ENCODE peak calls at places on chromosomes 2 and 18, in nine cellular contexts. E, M, T, L, D, V, X, Y and W are unnamed samples.

GRCh38 chr2:46798998-46799698 is 116.5 kb downstream of the MCFD2 start:
- DNase-seq in E (no peak), M (no peak), T (no peak), L (peak), D (no peak), V (no peak), X (no peak), Y (no peak), W (peak)

GRCh38 chr2:238151628-238152235 is 7.0 kb upstream of the ERFE start:
- DNase-seq in E (no peak), M (no peak), T (no peak), L (no peak), D (no peak), V (no peak), X (no peak), Y (no peak), W (no peak)

GRCh38 chr18:4270016-4270415 is 185.1 kb downstream of the DLGAP1 start:
- DNase-seq in E (no peak), M (no peak), T (no peak), L (no peak), D (no peak), V (no peak), X (no peak), Y (no peak), W (no peak)

GRCh38 chr18:78085241-78086185 is 835.9 kb downstream of the GALR1 start:
- DNase-seq in E (no peak), M (no peak), T (no peak), L (no peak), D (no peak), V (no peak), X (no peak), Y (no peak), W (no peak)

GRCh38 chr2:111095426-111095825 is 25.3 kb upstream of the BCL2L11 start:
- DNase-seq in E (no peak), M (no peak), T (no peak), L (no peak), D (no peak), V (no peak), X (no peak), Y (no peak), W (no peak)

GRCh38 chr2:237291138-237291792 is 122.7 kb downstream of the COL6A3 start:
- DNase-seq in E (peak), M (no peak), T (peak), L (peak), D (peak), V (no peak), X (peak), Y (peak), W (peak)

GRCh38 chr2:164538250-164538866 is 82.9 kb downstream of the GRB14 start:
- DNase-seq in E (peak), M (no peak), T (peak), L (peak), D (no peak), V (peak), X (peak), Y (peak), W (peak)

GRCh38 chr18:13612111-13612997 is 114.0 kb downstream of the FAM210A start:
- DNase-seq in E (no peak), M (peak), T (no peak), L (no peak), D (peak), V (no peak), X (no peak), Y (no peak), W (no peak)

GRCh38 chr2:34831096-34831495 is 1232.0 kb upstream of the FAM98A start:
- DNase-seq in E (no peak), M (no peak), T (no peak), L (no peak), D (no peak), V (no peak), X (no peak), Y (no peak), W (no peak)

GRCh38 chr2:23385351-23385747 is 370 bp downstream of the KLHL29 start:
- DNase-seq in E (no peak), M (no peak), T (peak), L (peak), D (peak), V (no peak), X (no peak), Y (peak), W (no peak)

GRCh38 chr2:229511524-229511923 is 202.8 kb downstream of the DNER start:
- DNase-seq in E (no peak), M (no peak), T (no peak), L (peak), D (no peak), V (no peak), X (no peak), Y (no peak), W (no peak)

GRCh38 chr2:176805345-176805744 is 407.2 kb upstream of the HNRNPA3 start:
- DNase-seq in E (no peak), M (no peak), T (no peak), L (no peak), D (no peak), V (no peak), X (no peak), Y (no peak), W (no peak)

GRCh38 chr2:180225118-180225517 is 218.0 kb upstream of the CWC22 start:
- DNase-seq in E (no peak), M (no peak), T (no peak), L (no peak), D (no peak), V (no peak), X (no peak), Y (no peak), W (no peak)

GRCh38 chr2:235026137-235026536 is 74.3 kb downstream of the SH3BP4 start:
- DNase-seq in E (peak), M (no peak), T (peak), L (peak), D (peak), V (no peak), X (peak), Y (peak), W (peak)

GRCh38 chr2:96866586-96866985 is 3.3 kb downstream of the SEMA4C start:
- DNase-seq in E (no peak), M (no peak), T (no peak), L (no peak), D (no peak), V (no peak), X (no peak), Y (no peak), W (no peak)

GRCh38 chr2:239189711-239190131 is 211.1 kb downstream of the HDAC4 start:
- DNase-seq in E (no peak), M (no peak), T (no peak), L (no peak), D (peak), V (no peak), X (no peak), Y (no peak), W (no peak)

GRCh38 chr18:23828426-23828825 is 139.2 kb downstream of the LAMA3 start:
- DNase-seq in E (peak), M (peak), T (peak), L (peak), D (no peak), V (no peak), X (peak), Y (peak), W (peak)

GRCh38 chr2:240460781-240461431 is 25.4 kb downstream of the GPC1 start:
- DNase-seq in E (no peak), M (no peak), T (no peak), L (no peak), D (peak), V (no peak), X (no peak), Y (no peak), W (no peak)

GRCh38 chr2:120177011-120177621 is 46.1 kb downstream of the TMEM185B start:
- DNase-seq in E (no peak), M (peak), T (no peak), L (no peak), D (peak), V (no peak), X (no peak), Y (peak), W (no peak)

GRCh38 chr2:42965196-42965595 is 172.8 kb upstream of the HAAO start:
- DNase-seq in E (no peak), M (no peak), T (peak), L (peak), D (no peak), V (no peak), X (no peak), Y (no peak), W (no peak)

GRCh38 chr2:20868377-20868776 is 45.5 kb upstream of the LDAH start:
- DNase-seq in E (no peak), M (no peak), T (no peak), L (no peak), D (no peak), V (no peak), X (no peak), Y (peak), W (no peak)

GRCh38 chr18:13218376-13219011 is at the start of gene LDLRAD4:
- DNase-seq in E (no peak), M (no peak), T (no peak), L (no peak), D (peak), V (peak), X (no peak), Y (no peak), W (peak)

GRCh38 chr2:3300224-3300623 is 77.4 kb downstream of the EIPR1 start:
- DNase-seq in E (no peak), M (no peak), T (no peak), L (no peak), D (no peak), V (no peak), X (no peak), Y (no peak), W (no peak)

GRCh38 chr2:44774826-44775492 is 166.5 kb upstream of the SIX3 start:
- DNase-seq in E (no peak), M (no peak), T (no peak), L (no peak), D (no peak), V (no peak), X (no peak), Y (no peak), W (no peak)

GRCh38 chr18:26085056-26085455 is 5.4 kb downstream of the SS18 start:
- DNase-seq in E (no peak), M (no peak), T (peak), L (no peak), D (no peak), V (no peak), X (no peak), Y (no peak), W (no peak)
- H3K4me3 ChIP-seq in E (no peak), M (no peak), T (no peak), L (no peak), D (no peak), V (no peak), X (no peak), Y (no peak), W (no peak)

GRCh38 chr2:219386532-219387280 is 1.0 kb downstream of the DNPEP start:
- DNase-seq in E (no peak), M (no peak), T (no peak), L (no peak), D (no peak), V (peak), X (no peak), Y (no peak), W (no peak)

GRCh38 chr2:219385958-219386520 is 1.7 kb downstream of the DNPEP start:
- DNase-seq in E (no peak), M (no peak), T (no peak), L (no peak), D (no peak), V (no peak), X (no peak), Y (no peak), W (no peak)

GRCh38 chr2:219388127-219388844 is 574 bp upstream of the DNPEP start:
- DNase-seq in E (peak), M (peak), T (peak), L (peak), D (peak), V (peak), X (peak), Y (peak), W (peak)

GRCh38 chr2:219387284-219388126 is at the start of gene DNPEP:
- DNase-seq in E (peak), M (peak), T (peak), L (peak), D (peak), V (peak), X (peak), Y (peak), W (peak)

GRCh38 chr2:219388845-219389156 is 1.1 kb upstream of the DNPEP start:
- DNase-seq in E (no peak), M (no peak), T (no peak), L (no peak), D (no peak), V (no peak), X (no peak), Y (no peak), W (no peak)
- H3K4me3 ChIP-seq in E (peak), M (peak), T (peak), L (peak), D (peak), V (peak), X (peak), Y (peak), W (peak)

GRCh38 chr2:127485694-127486071 is 40.6 kb downstream of the IWS1 start:
- DNase-seq in E (peak), M (no peak), T (no peak), L (no peak), D (no peak), V (no peak), X (no peak), Y (no peak), W (no peak)

GRCh38 chr2:127485051-127485693 is 41.1 kb downstream of the IWS1 start:
- DNase-seq in E (peak), M (no peak), T (no peak), L (no peak), D (no peak), V (no peak), X (no peak), Y (no peak), W (no peak)

GRCh38 chr2:127490283-127490682 is 36.0 kb downstream of the IWS1 start:
- DNase-seq in E (no peak), M (no peak), T (no peak), L (no peak), D (no peak), V (no peak), X (no peak), Y (no peak), W (no peak)

GRCh38 chr2:127482031-127482430 is 44.3 kb downstream of the IWS1 start:
- DNase-seq in E (peak), M (no peak), T (no peak), L (no peak), D (no peak), V (no peak), X (no peak), Y (no peak), W (no peak)

GRCh38 chr2:127486247-127486912 is 39.9 kb downstream of the IWS1 start:
- DNase-seq in E (peak), M (no peak), T (peak), L (peak), D (no peak), V (no peak), X (no peak), Y (no peak), W (no peak)
- H3K4me3 ChIP-seq in E (no peak), M (no peak), T (no peak), L (no peak), D (no peak), V (no peak), X (no peak), Y (no peak), W (no peak)

DNA sequence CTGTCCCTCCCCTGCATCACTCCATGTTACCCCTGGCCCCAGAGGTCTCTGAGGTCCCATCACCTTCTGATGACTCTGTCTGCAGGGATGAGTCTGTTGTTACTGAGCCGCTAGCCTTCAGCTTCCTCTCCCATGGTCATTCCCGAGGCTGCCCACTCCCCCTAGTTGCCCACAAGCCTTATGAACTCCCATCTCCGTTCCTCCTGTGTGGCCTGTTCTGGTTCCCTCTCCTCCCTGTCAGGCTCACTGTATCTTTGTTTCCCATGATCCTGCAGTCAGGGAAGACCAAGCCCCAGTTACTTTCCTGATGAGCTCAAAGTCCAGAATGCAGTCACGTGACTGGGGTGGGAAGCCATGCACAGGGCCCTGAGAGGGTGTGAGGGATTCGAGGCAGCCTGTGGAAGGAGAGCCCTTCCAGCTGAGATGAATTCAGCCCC is 39.5 kb downstream of the INPP4A start:
- DNase-seq in E (no peak), M (no peak), T (no peak), L (no peak), D (peak), V (no peak), X (no peak), Y (no peak), W (no peak)
- H3K4me3 ChIP-seq in E (no peak), M (no peak), T (no peak), L (no peak), D (no peak), V (no peak), X (no peak), Y (no peak), W (no peak)

DNA sequence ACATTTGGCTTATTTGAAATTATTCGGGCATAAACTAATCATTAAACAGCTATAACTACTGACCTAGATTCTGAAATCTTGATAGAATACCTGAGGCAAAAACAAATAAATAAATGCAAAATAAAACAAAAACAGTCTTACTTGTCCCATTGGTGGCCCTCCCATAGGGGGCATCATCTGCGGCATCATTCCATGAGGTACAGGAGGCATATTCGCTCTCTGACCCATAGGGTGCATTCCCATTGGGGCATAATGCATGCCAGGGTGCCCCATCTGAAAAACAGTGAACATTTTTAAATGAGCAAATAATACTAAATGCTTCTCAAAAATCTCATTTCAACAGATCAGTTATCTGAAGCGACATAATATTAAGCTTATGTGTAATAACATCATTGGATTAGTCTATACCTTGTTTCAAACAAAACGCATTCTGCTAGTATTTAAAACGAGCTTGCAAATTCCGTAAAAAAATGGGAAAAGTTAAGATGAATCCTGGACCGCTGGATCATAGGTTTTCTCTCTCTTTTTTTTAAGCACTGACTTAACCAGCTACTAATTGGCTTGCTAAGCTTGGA is 1.3 kb downstream of the PRPF40A start:
- DNase-seq in E (peak), M (no peak), T (peak), L (peak), D (no peak), V (no peak), X (peak), Y (peak), W (peak)
- H3K4me3 ChIP-seq in E (peak), M (peak), T (peak), L (peak), D (no peak), V (peak), X (peak), Y (peak), W (peak)

GRCh38 chr2:224982910-224983688 is 59.2 kb downstream of the DOCK10 start:
- DNase-seq in E (no peak), M (no peak), T (peak), L (peak), D (peak), V (no peak), X (no peak), Y (no peak), W (peak)

GRCh38 chr2:224983719-224984388 is 58.4 kb downstream of the DOCK10 start:
- DNase-seq in E (no peak), M (no peak), T (peak), L (peak), D (no peak), V (no peak), X (no peak), Y (no peak), W (peak)

GRCh38 chr2:224982226-224982625 is 60.0 kb downstream of the DOCK10 start:
- DNase-seq in E (no peak), M (no peak), T (peak), L (peak), D (no peak), V (no peak), X (no peak), Y (no peak), W (no peak)

GRCh38 chr2:224986479-224986878 is 55.8 kb downstream of the DOCK10 start:
- DNase-seq in E (no peak), M (no peak), T (no peak), L (no peak), D (no peak), V (no peak), X (no peak), Y (no peak), W (no peak)

DNA sequence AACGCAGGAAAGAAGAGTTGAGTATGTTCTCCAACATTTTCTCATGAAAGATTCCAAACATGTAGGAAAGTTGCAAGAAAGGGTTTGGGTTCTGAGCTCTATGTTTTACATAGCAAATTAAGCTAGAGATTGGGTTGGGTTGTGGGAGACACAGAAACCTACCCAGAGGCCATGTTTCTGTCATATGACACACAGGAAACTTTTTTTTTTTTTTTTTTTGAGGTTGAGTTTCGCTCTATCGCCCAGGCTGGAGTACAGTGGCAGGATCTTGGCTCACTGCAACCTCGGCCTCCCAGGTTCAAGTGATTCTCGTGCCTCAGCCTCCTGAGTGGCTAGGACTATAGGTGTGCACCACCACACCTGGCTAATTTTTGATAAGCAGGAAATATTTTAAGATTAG is 57.6 kb downstream of the DOCK10 start:
- DNase-seq in E (no peak), M (no peak), T (peak), L (no peak), D (no peak), V (no peak), X (no peak), Y (no peak), W (no peak)
- H3K4me3 ChIP-seq in E (no peak), M (no peak), T (no peak), L (peak), D (no peak), V (no peak), X (no peak), Y (no peak), W (no peak)